ENCODE peak calls at places on chromosomes 4 and X, in seven cellular contexts. Y is thoracic aorta, E is heart left ventricle, C is A549, D is OCI-LY7, K is tibial artery, M is transverse colon. X is an unnamed sample.

GRCh38 chr4:100898844-100899243 is 381.0 kb upstream of the EMCN start:
- DNase-seq in D (no peak), C (no peak), M (no peak), E (no peak), Y (no peak), K (no peak), X (no peak)

GRCh38 chrX:38561951-38562719 is 793 bp downstream of the TSPAN7 start:
- DNase-seq in Y (no peak), K (peak), M (peak), C (no peak), E (peak), D (no peak), X (no peak)

GRCh38 chr4:3865986-3866812 is 100.0 kb downstream of the ADRA2C start:
- DNase-seq in E (no peak), D (no peak), Y (no peak), M (no peak), C (no peak), K (peak), X (no peak)

GRCh38 chrX:144791298-144791697 is 456.0 kb upstream of the SPANXN1 start:
- DNase-seq in D (no peak), M (no peak), C (no peak), Y (no peak), E (no peak), K (no peak), X (no peak)

GRCh38 chrX:3142259-3143042 is 101.2 kb downstream of the ARSF start:
- DNase-seq in E (no peak), D (peak), M (no peak), C (no peak), Y (no peak), K (no peak), X (no peak)

GRCh38 chr4:113643505-113643904 is 118.0 kb downstream of the CAMK2D start:
- DNase-seq in M (no peak), E (no peak), D (no peak), Y (no peak), K (no peak), C (no peak), X (no peak)

GRCh38 chrX:56397636-56398035 is 165.5 kb downstream of the KLF8 start:
- DNase-seq in K (no peak), D (no peak), E (no peak), Y (no peak), C (no peak), M (no peak), X (no peak)

GRCh38 chrX:24646745-24647182 is 383 bp downstream of the PCYT1B start:
- DNase-seq in E (no peak), K (no peak), M (no peak), C (no peak), Y (no peak), D (no peak), X (no peak)

GRCh38 chrX:114017086-114017485 is 566.8 kb upstream of the HTR2C start:
- DNase-seq in C (no peak), K (no peak), D (no peak), M (no peak), E (no peak), Y (no peak), X (no peak)

GRCh38 chrX:112672788-112673560 is 6.8 kb downstream of the LHFPL1 start:
- DNase-seq in C (no peak), D (no peak), Y (no peak), E (no peak), K (no peak), M (no peak), X (no peak)

GRCh38 chr4:15653864-15654391 is 1.2 kb downstream of the FBXL5 start:
- DNase-seq in D (peak), Y (no peak), M (no peak), K (no peak), C (no peak), E (no peak), X (no peak)

GRCh38 chrX:69264134-69264533 is 98.9 kb upstream of the PJA1 start:
- DNase-seq in Y (no peak), M (no peak), K (no peak), E (no peak), D (no peak), C (no peak), X (peak)

DNA sequence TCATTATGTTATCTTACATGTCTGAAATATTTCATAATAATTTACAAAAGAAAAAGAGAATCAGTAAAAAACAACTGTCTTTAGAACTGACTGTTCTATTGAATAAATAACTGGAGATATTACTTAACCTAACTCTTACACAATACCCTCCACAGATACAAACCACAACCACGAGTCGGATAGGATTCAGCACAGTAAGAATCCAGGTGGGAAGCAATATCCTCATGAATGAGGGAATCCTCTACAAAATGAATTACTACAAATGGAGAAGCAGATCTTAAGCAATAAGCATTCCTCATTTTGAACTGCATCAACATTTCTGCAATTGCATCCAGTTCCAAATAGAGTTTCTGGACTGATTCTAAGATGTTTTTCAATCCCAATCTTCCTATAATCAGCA is 227.1 kb downstream of the SH2D1A start:
- DNase-seq in M (no peak), C (no peak), D (no peak), Y (no peak), K (no peak), E (no peak), X (no peak)
- H3K4me3 ChIP-seq in M (no peak), C (no peak), D (no peak), Y (no peak), K (no peak), E (no peak), X (no peak)

GRCh38 chr4:176654565-176655216 is 138.0 kb downstream of the VEGFC start:
- DNase-seq in E (no peak), C (no peak), K (no peak), D (no peak), M (no peak), Y (no peak), X (no peak)

GRCh38 chr4:176656108-176656507 is 136.6 kb downstream of the VEGFC start:
- DNase-seq in D (no peak), E (no peak), Y (no peak), K (no peak), C (no peak), M (no peak), X (no peak)

GRCh38 chr4:176664964-176665363 is 127.8 kb downstream of the VEGFC start:
- DNase-seq in E (no peak), M (no peak), Y (no peak), K (no peak), D (no peak), C (no peak), X (no peak)

GRCh38 chr4:176660561-176660960 is 132.2 kb downstream of the VEGFC start:
- DNase-seq in D (no peak), Y (no peak), E (no peak), K (no peak), C (peak), M (no peak), X (no peak)
- TF ChIP-seq CTCF in D (no peak), Y (no peak), E (no peak), K (no peak), C (no peak), M (no peak), X (no peak)

GRCh38 chr4:16991455-16991854 is 93.0 kb upstream of the LDB2 start:
- DNase-seq in E (no peak), Y (no peak), K (no peak), M (no peak), C (no peak), D (no peak), X (no peak)

GRCh38 chr4:16993966-16994840 is 95.8 kb upstream of the LDB2 start:
- DNase-seq in K (no peak), M (no peak), C (no peak), E (no peak), Y (no peak), D (no peak), X (no peak)

GRCh38 chr4:16995451-16995850 is 97.0 kb upstream of the LDB2 start:
- DNase-seq in Y (no peak), E (no peak), M (no peak), K (no peak), D (no peak), C (no peak), X (no peak)
- H3K4me3 ChIP-seq in Y (no peak), E (no peak), M (no peak), K (no peak), D (no peak), C (no peak), X (no peak)

DNA sequence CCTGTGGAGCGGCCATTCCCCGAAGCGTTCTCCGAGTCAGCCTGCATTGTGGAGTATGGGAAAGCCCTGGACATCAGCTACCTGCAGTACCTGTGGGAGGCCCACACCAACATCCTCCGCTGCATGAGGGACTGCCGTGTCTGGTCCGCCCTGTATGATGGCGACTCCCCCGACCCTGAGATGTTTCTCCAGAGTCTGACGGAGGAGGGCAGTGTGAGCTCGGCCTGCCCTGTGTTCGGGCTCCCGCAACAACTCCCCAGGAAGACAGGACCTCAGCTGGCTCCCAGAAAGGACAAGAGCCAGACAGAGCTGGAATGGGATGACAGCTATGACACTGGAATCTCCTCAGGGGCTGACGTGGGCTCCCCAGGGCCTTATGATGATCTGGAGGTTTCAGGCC is 111.3 kb downstream of the GATB start:
- DNase-seq in C (no peak), D (no peak), M (no peak), Y (no peak), E (no peak), K (no peak), X (no peak)
- TF ChIP-seq CTCF in C (no peak), D (no peak), M (no peak), Y (no peak), E (no peak), K (no peak), X (no peak)

GRCh38 chrX:40733691-40734090 is 1.7 kb downstream of the MED14 start:
- DNase-seq in D (no peak), K (no peak), E (no peak), C (no peak), M (no peak), Y (no peak), X (no peak)

GRCh38 chrX:40729923-40730584 is 5.3 kb downstream of the MED14 start:
- DNase-seq in K (no peak), C (no peak), E (no peak), D (no peak), M (peak), Y (no peak), X (no peak)

GRCh38 chrX:40736170-40736505 is 796 bp upstream of the MED14 start:
- DNase-seq in C (no peak), Y (no peak), M (no peak), E (no peak), K (no peak), D (peak), X (no peak)

GRCh38 chrX:40735318-40736169 is at the start of gene MED14:
- DNase-seq in Y (peak), D (peak), E (peak), M (peak), K (peak), C (peak), X (peak)

DNA sequence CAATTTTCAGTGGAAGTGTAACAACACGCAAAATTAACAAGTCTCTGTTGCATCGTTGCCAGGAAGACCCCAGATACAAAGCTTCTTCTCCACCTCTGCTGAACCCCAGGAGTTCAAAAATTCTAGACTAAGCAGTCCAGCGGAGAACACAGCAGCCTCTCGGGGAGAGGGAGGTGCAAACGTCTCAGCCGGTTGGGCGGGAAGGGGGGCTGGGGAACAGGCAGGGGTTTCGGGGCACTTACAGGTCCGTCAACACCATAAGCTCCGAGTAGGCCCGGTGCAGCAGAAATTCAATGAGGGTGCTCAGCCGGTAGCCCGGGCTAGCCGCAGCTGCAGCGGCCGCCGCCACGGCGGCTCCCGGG is 405 bp downstream of the MED14 start:
- DNase-seq in K (no peak), E (no peak), Y (no peak), M (peak), C (peak), D (peak), X (no peak)
- H3K4me3 ChIP-seq in K (peak), E (peak), Y (peak), M (peak), C (peak), D (peak), X (peak)

GRCh38 chr4:139176299-139177048 is 544 bp downstream of the ELF2 start:
- DNase-seq in K (peak), M (peak), C (peak), E (peak), Y (peak), D (peak), X (peak)
- TF ChIP-seq CTCF in K (no peak), M (no peak), C (no peak), E (no peak), Y (no peak), D (no peak), X (no peak)

GRCh38 chr4:1204286-1204827 is 32.0 kb upstream of the SPON2 start:
- DNase-seq in C (no peak), Y (no peak), M (peak), D (no peak), E (no peak), K (no peak), X (no peak)

GRCh38 chr4:1204828-1205591 is 32.6 kb upstream of the SPON2 start:
- DNase-seq in K (peak), E (peak), Y (no peak), M (peak), D (no peak), C (no peak), X (peak)

GRCh38 chr4:1201851-1202525 is 29.6 kb upstream of the SPON2 start:
- DNase-seq in E (peak), M (peak), Y (no peak), D (peak), C (no peak), K (peak), X (peak)

GRCh38 chr4:1200425-1201035 is 28.1 kb upstream of the SPON2 start:
- DNase-seq in D (no peak), M (peak), K (peak), Y (no peak), E (peak), C (no peak), X (no peak)

DNA sequence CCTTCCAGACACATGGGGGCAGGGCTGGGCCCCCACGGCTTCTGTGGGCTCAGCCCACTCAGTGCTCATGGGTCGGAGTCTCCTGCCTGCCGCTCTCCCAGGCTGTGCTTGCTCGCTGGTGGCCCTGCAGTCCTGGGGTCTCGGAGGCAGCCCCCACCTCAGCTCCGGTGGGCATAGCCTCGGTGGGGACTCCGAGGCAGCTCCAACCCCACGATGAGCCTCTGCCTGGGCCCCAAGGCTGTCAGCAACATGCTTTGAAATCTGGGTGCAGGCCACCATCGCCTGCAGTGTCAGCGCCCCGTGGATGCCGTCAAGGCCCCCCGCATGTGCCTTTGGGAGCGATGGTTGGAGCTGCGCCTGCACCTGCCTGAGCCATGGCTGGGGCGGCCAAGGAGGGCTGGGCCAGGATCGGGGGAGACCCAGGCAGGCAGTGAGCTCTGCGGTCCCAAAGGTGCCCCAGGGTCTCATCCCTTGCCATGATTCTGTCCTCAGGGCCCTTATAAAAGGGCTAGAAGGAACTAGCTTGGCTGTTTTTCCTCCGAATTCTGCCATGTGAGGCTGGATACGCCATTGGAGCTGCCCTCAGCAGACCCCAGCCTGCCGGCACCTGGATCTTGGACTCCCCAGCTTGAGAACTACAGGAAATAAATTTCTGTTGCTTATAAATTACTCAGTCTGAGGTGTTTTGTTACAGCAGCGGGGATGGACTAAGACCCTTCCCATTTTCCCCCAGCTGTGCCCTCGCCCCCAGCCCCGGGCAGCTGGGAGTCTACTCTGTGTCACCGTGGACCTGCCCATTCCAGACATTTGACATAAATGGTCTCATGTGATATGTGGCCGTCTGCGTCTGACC is 30.4 kb upstream of the SPON2 start:
- DNase-seq in Y (no peak), D (no peak), M (peak), E (no peak), C (no peak), K (peak), X (no peak)
- H3K4me3 ChIP-seq in Y (no peak), D (no peak), M (no peak), E (no peak), C (no peak), K (no peak), X (no peak)

X was measured in lower leg skin.